ENCODE peak calls at places on chromosomes 7 and 10, in eight cellular contexts. H, T, S, P, J, N, I and M are unnamed samples.

GRCh38 chr7:21370283-21370982 is 57.5 kb upstream of the SP4 start:
- DNase-seq in N (no peak), I (no peak), T (no peak), S (no peak), H (no peak), P (no peak), J (no peak), M (no peak)

GRCh38 chr10:91219371-91220193 is 881 bp upstream of the PCGF5 start:
- DNase-seq in J (no peak), N (no peak), S (no peak), T (no peak), H (no peak), P (no peak), I (no peak), M (no peak)

GRCh38 chr10:93753621-93754250 is 4.0 kb upstream of the LGI1 start:
- DNase-seq in I (no peak), H (no peak), S (no peak), N (no peak), P (no peak), J (no peak), T (no peak), M (no peak)

GRCh38 chr7:40310213-40310612 is 175.4 kb downstream of the SUGCT start:
- DNase-seq in H (no peak), N (no peak), P (no peak), I (no peak), T (no peak), S (no peak), J (no peak), M (no peak)

GRCh38 chr7:17307969-17308648 is 9.7 kb downstream of the AHR start:
- DNase-seq in P (no peak), T (no peak), H (no peak), N (no peak), S (no peak), I (no peak), J (no peak), M (no peak)

GRCh38 chr10:63573068-63573697 is 52.0 kb downstream of the REEP3 start:
- DNase-seq in I (no peak), J (no peak), H (peak; percentile 22), T (peak; percentile 65), S (no peak), N (no peak), P (no peak), M (no peak)

GRCh38 chr7:158432369-158433270 is 155.0 kb downstream of the PTPRN2 start:
- DNase-seq in N (peak; percentile 42), T (peak; percentile 49), S (peak; percentile 94), H (no peak), J (no peak), I (peak; percentile 73), P (no peak), M (peak; percentile 76)

GRCh38 chr7:151053091-151053490 is 4.6 kb downstream of the CDK5 start:
- DNase-seq in H (no peak), T (no peak), S (no peak), P (no peak), I (no peak), N (no peak), J (no peak), M (no peak)

GRCh38 chr10:31618541-31619291 is 299.7 kb downstream of the ZEB1 start:
- DNase-seq in P (no peak), H (no peak), J (no peak), I (no peak), S (no peak), T (peak; percentile 74), N (peak; percentile 39), M (no peak)

DNA sequence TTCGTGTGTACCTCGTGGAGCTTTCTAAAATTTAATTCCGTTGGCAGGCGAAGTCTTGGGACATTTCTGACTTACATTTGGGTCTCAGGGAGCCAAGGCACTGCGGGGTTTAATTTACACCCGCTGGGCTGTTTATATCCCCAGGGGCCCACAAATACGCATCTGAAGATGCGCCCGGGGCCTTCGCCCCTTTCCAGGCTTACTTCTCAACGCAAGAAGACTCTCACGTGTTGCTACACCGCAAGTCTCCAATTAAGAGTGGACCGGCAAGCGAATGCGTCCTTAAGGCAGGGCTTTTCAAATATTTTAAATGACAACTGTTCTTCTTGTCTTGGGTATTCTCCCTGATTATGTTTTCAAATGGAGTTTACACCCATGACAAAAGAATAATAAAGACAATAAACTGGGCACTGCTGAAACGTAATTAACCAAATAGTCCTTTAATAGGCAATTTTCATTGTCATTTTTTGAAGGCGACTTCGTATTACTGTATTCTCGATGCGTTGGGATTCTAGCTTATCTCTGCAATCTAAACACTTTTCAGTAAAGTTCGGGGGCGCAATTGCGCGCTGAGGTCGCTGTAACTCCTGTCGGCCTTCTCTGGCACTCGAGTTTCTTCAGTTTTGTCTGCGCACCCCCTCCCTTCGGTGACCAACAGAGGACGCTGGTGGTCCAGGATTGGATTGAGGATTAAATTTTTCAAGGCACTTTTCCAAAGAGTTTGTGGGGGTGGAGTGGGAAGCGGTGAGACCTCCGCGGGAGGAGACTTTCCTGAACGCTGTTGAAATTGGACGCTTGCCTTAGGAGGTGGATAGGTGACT is 837 bp upstream of the IGFBP3 start:
- DNase-seq in S (peak; percentile 81), J (no peak), N (peak; percentile 44), P (peak; percentile 88), H (no peak), T (peak; percentile 82), I (peak; percentile 56), M (no peak)
- TF ChIP-seq CTCF in S (peak; percentile 99), J (peak; percentile 37), N (peak; percentile 61), P (peak; percentile 89), H (peak; percentile 38), T (peak; percentile 99), I (peak; percentile 92), M (peak; percentile 99)

DNA sequence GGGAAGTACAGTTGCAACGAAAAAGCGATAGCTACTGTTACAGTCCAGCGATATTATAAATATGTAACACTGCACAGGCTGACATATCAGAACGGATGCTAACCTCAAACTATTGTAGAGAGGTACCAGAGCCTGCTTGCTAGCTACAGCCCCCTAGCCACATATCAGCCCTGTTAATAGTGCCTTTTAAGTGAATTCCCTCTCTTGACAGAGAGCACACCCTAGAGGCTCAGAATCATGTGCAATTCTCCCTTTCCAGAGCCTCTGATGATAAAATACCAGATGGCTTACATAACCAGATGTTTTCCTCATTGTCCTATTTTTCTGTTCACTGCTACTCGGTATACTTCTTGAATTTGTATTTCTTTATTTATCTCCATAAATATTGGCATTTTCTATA is 960.7 kb upstream of the CELF2 start:
- DNase-seq in N (no peak), J (no peak), P (no peak), T (peak; percentile 71), S (peak; percentile 28), H (no peak), I (no peak), M (no peak)
- TF ChIP-seq CTCF in N (no peak), J (no peak), P (no peak), T (peak; percentile 40), S (no peak), H (no peak), I (no peak), M (no peak)

GRCh38 chr7:3154317-3154716 is 110.7 kb upstream of the CARD11 start:
- DNase-seq in N (no peak), P (no peak), I (no peak), S (no peak), H (no peak), T (no peak), J (no peak), M (no peak)

GRCh38 chr7:3156508-3156907 is 112.8 kb upstream of the CARD11 start:
- DNase-seq in I (no peak), P (no peak), H (no peak), T (no peak), J (no peak), S (no peak), N (no peak), M (no peak)

GRCh38 chr7:3152714-3153113 is 109.0 kb upstream of the CARD11 start:
- DNase-seq in P (no peak), J (no peak), H (no peak), N (no peak), I (no peak), S (no peak), T (no peak), M (no peak)

GRCh38 chr7:3153118-3153517 is 109.5 kb upstream of the CARD11 start:
- DNase-seq in J (no peak), T (no peak), H (no peak), P (no peak), I (no peak), S (no peak), N (no peak), M (no peak)

DNA sequence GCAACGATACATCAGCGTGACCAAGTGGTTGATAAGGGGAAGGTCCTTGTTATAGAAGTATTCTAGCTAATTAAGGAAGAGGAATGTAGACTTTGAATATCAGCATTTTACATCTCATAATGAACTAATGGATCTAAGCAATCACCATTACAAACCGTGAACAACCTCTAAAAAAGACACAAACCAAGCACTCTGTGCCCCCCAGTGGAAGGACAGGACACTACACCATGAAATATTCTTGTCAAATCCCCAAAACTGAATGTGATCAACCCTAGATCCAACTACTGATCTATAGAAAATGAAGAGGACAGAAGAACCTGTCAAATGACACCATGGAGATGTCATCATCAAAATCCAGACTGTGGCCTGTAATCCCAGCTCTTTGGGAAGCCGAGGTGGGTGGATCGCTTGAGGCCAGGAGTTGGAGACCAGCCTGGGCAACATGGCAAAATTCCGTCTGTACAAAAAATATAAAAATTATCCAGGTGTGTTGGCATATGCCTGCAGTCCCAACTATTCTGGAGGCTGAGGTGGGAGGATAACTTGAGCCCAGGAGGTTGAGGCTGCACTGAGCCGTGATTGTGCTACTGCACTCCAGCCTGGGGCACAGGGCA is 111.3 kb upstream of the CARD11 start:
- DNase-seq in P (peak; percentile 50), I (no peak), N (peak; percentile 50), T (peak; percentile 60), H (peak; percentile 68), S (peak; percentile 52), J (no peak), M (no peak)
- TF ChIP-seq CTCF in P (peak; percentile 81), I (peak; percentile 69), N (peak; percentile 73), T (peak; percentile 75), H (peak; percentile 73), S (peak; percentile 79), J (peak; percentile 34), M (peak; percentile 62)

DNA sequence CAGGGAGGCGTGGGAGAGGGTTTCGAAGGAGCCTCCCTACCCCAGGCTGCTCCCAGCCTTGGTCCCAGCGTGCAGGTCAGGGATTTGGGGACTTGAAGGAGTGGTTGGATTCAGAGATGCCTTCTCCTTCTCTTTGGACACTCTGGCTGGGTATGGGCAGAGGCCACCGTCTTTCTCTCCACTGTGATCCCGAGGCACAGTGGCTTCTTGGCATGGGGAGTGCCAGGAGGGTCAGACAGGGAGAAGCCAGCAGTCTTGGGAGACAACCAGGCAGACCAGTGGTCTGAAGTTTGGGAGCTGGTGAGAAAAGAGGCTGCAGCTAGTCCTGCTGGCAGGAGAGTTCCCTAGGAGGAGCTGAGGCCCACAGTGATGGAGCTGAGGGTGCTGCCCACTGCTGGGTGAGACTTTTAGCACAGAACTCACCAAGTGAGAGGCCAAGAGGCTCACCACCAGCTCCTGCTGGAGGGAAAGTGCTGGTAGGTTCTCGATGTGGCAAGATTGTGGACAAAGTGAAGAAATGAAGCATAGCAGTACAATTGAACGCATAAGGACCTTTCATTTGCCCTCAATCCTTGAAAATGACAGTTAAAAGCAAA is 35.2 kb upstream of the WDFY4 start:
- DNase-seq in H (no peak), P (no peak), I (no peak), T (no peak), S (no peak), J (no peak), N (no peak), M (no peak)
- TF ChIP-seq CTCF in H (no peak), P (no peak), I (no peak), T (no peak), S (peak; percentile 24), J (no peak), N (no peak), M (peak; percentile 6)